ENCODE peak calls at places on chromosomes 3 and 15, in six cellular contexts. S is T-helper 9 cell; K is substantia nigra; L is neural crest cell; R is activated CD4-positive, alpha-beta T cell treated with anti-CD3 and anti-CD28 coated beads, Interleukin-2, amount 10 ng/mL, durations not matched to agents 7 days and 5 days; V is mucosa of descending colon. T is an unnamed sample.

GRCh38 chr3:11820540-11821041 is 26.1 kb downstream of the TAMM41 start:
- DNase-seq in S (no peak), K (no peak), L (no peak), R (no peak), V (no peak), T (no peak)

GRCh38 chr3:157100997-157101396 is 59.0 kb downstream of the CCNL1 start:
- DNase-seq in S (no peak), K (no peak), L (no peak), R (no peak), V (no peak), T (no peak)

GRCh38 chr3:195909294-195909644 is 918 bp upstream of the TNK2 start:
- DNase-seq in S (no peak), K (no peak), L (no peak), R (no peak), V (no peak), T (peak)

GRCh38 chr3:195030791-195031321 is 240.1 kb downstream of the XXYLT1 start:
- DNase-seq in S (no peak), K (no peak), L (no peak), R (no peak), V (no peak), T (peak)

GRCh38 chr3:177563381-177563780 is 366.1 kb upstream of the TBL1XR1 start:
- DNase-seq in S (no peak), K (no peak), L (no peak), R (no peak), V (no peak), T (no peak)

GRCh38 chr15:55873024-55873745 is 120.2 kb downstream of the NEDD4 start:
- DNase-seq in S (no peak), K (no peak), L (no peak), R (no peak), V (no peak), T (no peak)

GRCh38 chr3:53162672-53163458 is 1.9 kb downstream of the PRKCD start:
- DNase-seq in S (peak), K (no peak), L (no peak), R (peak), V (peak), T (no peak)

GRCh38 chr3:183824761-183825379 is 507 bp downstream of the MAP6D1 start:
- DNase-seq in S (no peak), K (no peak), L (no peak), R (no peak), V (no peak), T (no peak)

GRCh38 chr3:101836907-101837598 is 12.3 kb upstream of the NFKBIZ start:
- DNase-seq in S (no peak), K (no peak), L (no peak), R (no peak), V (no peak), T (no peak)

GRCh38 chr3:100271522-100271921 is 10.7 kb downstream of the TBC1D23 start:
- DNase-seq in S (no peak), K (no peak), L (no peak), R (no peak), V (no peak), T (no peak)

GRCh38 chr3:186511702-186512101 is 32.5 kb downstream of the CRYGS start:
- DNase-seq in S (no peak), K (no peak), L (no peak), R (no peak), V (no peak), T (no peak)

GRCh38 chr3:111690242-111690641 is 95.1 kb upstream of the ZBED2 start:
- DNase-seq in S (no peak), K (no peak), L (no peak), R (no peak), V (no peak), T (no peak)

GRCh38 chr3:42262525-42262924 is 3.5 kb downstream of the CCK start:
- DNase-seq in S (no peak), K (no peak), L (no peak), R (no peak), V (no peak), T (no peak)

GRCh38 chr3:57652203-57652602 is 40.7 kb downstream of the DENND6A start:
- DNase-seq in S (no peak), K (no peak), L (no peak), R (no peak), V (no peak), T (no peak)

GRCh38 chr15:100249096-100249815 is 92.5 kb downstream of the ADAMTS17 start:
- DNase-seq in S (no peak), K (no peak), L (no peak), R (no peak), V (no peak), T (no peak)

GRCh38 chr3:134496481-134497071 is 10.7 kb downstream of the CEP63 start:
- DNase-seq in S (no peak), K (no peak), L (no peak), R (no peak), V (no peak), T (peak)

GRCh38 chr3:197027151-197027895 is 2.3 kb downstream of the MELTF start:
- DNase-seq in S (no peak), K (no peak), L (no peak), R (no peak), V (no peak), T (no peak)

GRCh38 chr15:60004019-60004845 is at the start of gene FOXB1:
- DNase-seq in S (no peak), K (no peak), L (no peak), R (peak), V (no peak), T (peak)

GRCh38 chr15:69940441-69940785 is 157.3 kb downstream of the TLE3 start:
- DNase-seq in S (no peak), K (no peak), L (no peak), R (no peak), V (no peak), T (no peak)

GRCh38 chr3:118011910-118012309 is 1022.7 kb downstream of the IGSF11 start:
- DNase-seq in S (no peak), K (no peak), L (no peak), R (no peak), V (no peak), T (no peak)

GRCh38 chr3:71694358-71694999 is 30.7 kb downstream of the EIF4E3 start:
- DNase-seq in S (no peak), K (no peak), L (no peak), R (no peak), V (no peak), T (no peak)

GRCh38 chr15:70466895-70467529 is 296.3 kb downstream of the UACA start:
- DNase-seq in S (peak), K (no peak), L (peak), R (peak), V (no peak), T (no peak)

GRCh38 chr15:51245628-51246027 is 92.8 kb downstream of the CYP19A1 start:
- DNase-seq in S (no peak), K (no peak), L (no peak), R (no peak), V (no peak), T (no peak)

GRCh38 chr15:70200511-70200991 is 102.8 kb upstream of the TLE3 start:
- DNase-seq in S (no peak), K (no peak), L (no peak), R (no peak), V (no peak), T (no peak)